ENCODE peak calls at places on chromosome 5, in six cellular contexts. Z, V, H, I, J and S are unnamed samples.

GRCh38 chr5:99032234-99033013 is 103.6 kb upstream of the CHD1 start:
- DNase-seq in V (peak), Z (peak), H (peak), J (peak), I (no peak), S (peak)

GRCh38 chr5:96812851-96813250 is 5.1 kb upstream of the ERAP1 start:
- DNase-seq in I (no peak), H (no peak), Z (no peak), J (no peak), V (no peak), S (no peak)

GRCh38 chr5:117760114-117760513 is 1185.5 kb upstream of the SEMA6A start:
- DNase-seq in Z (no peak), J (no peak), H (no peak), I (no peak), V (peak), S (no peak)

GRCh38 chr5:68771221-68771620 is 322.6 kb upstream of the SLC30A5 start:
- DNase-seq in Z (no peak), H (no peak), V (no peak), I (no peak), J (no peak), S (no peak)

GRCh38 chr5:84383296-84383815 is 1.3 kb downstream of the EDIL3 start:
- DNase-seq in H (no peak), I (no peak), J (no peak), Z (no peak), V (no peak), S (no peak)

GRCh38 chr5:58499231-58499630 is 8.0 kb downstream of the GAPT start:
- DNase-seq in Z (no peak), V (no peak), H (no peak), I (no peak), J (no peak), S (peak)

GRCh38 chr5:73940026-73940425 is 314.0 kb downstream of the ARHGEF28 start:
- DNase-seq in J (no peak), V (peak), H (no peak), I (no peak), Z (no peak), S (no peak)

GRCh38 chr5:67404261-67405100 is 207.9 kb upstream of the CD180 start:
- DNase-seq in I (no peak), J (peak), Z (no peak), H (no peak), V (peak), S (no peak)

GRCh38 chr5:137761020-137761516 is 6.9 kb upstream of the HNRNPA0 start:
- DNase-seq in I (no peak), Z (no peak), V (no peak), J (peak), H (no peak), S (no peak)

GRCh38 chr5:10745133-10745532 is 15.9 kb downstream of the DAP start:
- DNase-seq in I (no peak), J (peak), Z (no peak), V (peak), H (no peak), S (no peak)

GRCh38 chr5:149397530-149397929 is 18.4 kb upstream of the IL17B start:
- DNase-seq in V (peak), I (no peak), J (no peak), Z (no peak), H (no peak), S (no peak)

GRCh38 chr5:54520438-54520846 is 2.9 kb downstream of the SNX18 start:
- DNase-seq in Z (no peak), J (no peak), H (no peak), V (peak), I (no peak), S (no peak)

GRCh38 chr5:81268797-81269196 is 32.6 kb upstream of the ZCCHC9 start:
- DNase-seq in Z (no peak), I (no peak), H (no peak), V (peak), J (peak), S (no peak)

GRCh38 chr5:124239572-124239971 is 506.9 kb downstream of the ZNF608 start:
- DNase-seq in V (no peak), I (no peak), Z (no peak), J (no peak), H (no peak), S (no peak)

GRCh38 chr5:171595801-171596231 is 176.4 kb downstream of the FGF18 start:
- DNase-seq in I (no peak), J (peak), Z (no peak), V (peak), H (no peak), S (no peak)

GRCh38 chr5:125311743-125312142 is 565.3 kb upstream of the ZNF608 start:
- DNase-seq in Z (no peak), H (no peak), J (peak), I (no peak), V (peak), S (no peak)

GRCh38 chr5:111589320-111589719 is 77.0 kb upstream of the STARD4 start:
- DNase-seq in I (no peak), Z (no peak), H (no peak), V (no peak), J (no peak), S (no peak)

GRCh38 chr5:171428168-171428658 is 8.8 kb downstream of the FGF18 start:
- DNase-seq in J (no peak), V (no peak), H (no peak), Z (no peak), I (no peak), S (no peak)

GRCh38 chr5:179820483-179821297 is at the start of gene SQSTM1:
- DNase-seq in H (peak), I (peak), V (peak), J (peak), Z (peak), S (peak)

GRCh38 chr5:97297063-97297715 is 114.1 kb upstream of the RIOK2 start:
- DNase-seq in H (peak), I (no peak), Z (peak), J (peak), V (peak), S (peak)

GRCh38 chr5:96141749-96142148 is 180.1 kb upstream of the ELL2 start:
- DNase-seq in I (no peak), H (no peak), V (no peak), Z (no peak), J (no peak), S (no peak)

GRCh38 chr5:180830253-180831138 is 27.9 kb upstream of the MGAT1 start:
- DNase-seq in H (no peak), V (peak), Z (no peak), J (peak), I (peak), S (peak)

GRCh38 chr5:131545856-131546255 is 89.2 kb downstream of the RAPGEF6 start:
- DNase-seq in I (no peak), Z (no peak), H (no peak), J (no peak), V (peak), S (no peak)

GRCh38 chr5:10524376-10525123 is 39.3 kb upstream of the ANKRD33B start:
- DNase-seq in H (no peak), J (peak), V (peak), Z (no peak), I (no peak), S (no peak)

GRCh38 chr5:26791021-26791420 is 247.4 kb downstream of the CDH9 start:
- DNase-seq in H (no peak), J (no peak), V (no peak), Z (no peak), I (no peak), S (no peak)

GRCh38 chr5:68225188-68225910 is 9.8 kb downstream of the PIK3R1 start:
- DNase-seq in V (peak), Z (no peak), J (peak), I (no peak), H (no peak), S (no peak)

GRCh38 chr5:56677693-56678092 is 137.7 kb upstream of the MAP3K1 start:
- DNase-seq in Z (no peak), H (no peak), J (no peak), V (no peak), I (no peak), S (no peak)

GRCh38 chr5:126527892-126528291 is 67.1 kb downstream of the ALDH7A1 start:
- DNase-seq in H (no peak), J (no peak), I (no peak), V (peak), Z (no peak), S (no peak)

GRCh38 chr5:141872496-141873356 is 5.5 kb downstream of the PCDH1 start:
- DNase-seq in I (no peak), Z (peak), H (no peak), J (no peak), V (no peak), S (no peak)

GRCh38 chr5:156120777-156121176 is 206.2 kb upstream of the SGCD start:
- DNase-seq in V (no peak), H (no peak), Z (no peak), J (peak), I (no peak), S (no peak)

GRCh38 chr5:144219869-144220268 is 49.2 kb downstream of the KCTD16 start:
- DNase-seq in H (no peak), J (no peak), Z (no peak), V (no peak), I (no peak), S (no peak)

GRCh38 chr5:150111121-150111520 is 24.8 kb upstream of the CSF1R start:
- DNase-seq in Z (peak), V (no peak), H (no peak), I (no peak), J (no peak), S (no peak)

GRCh38 chr5:128905225-128906110 is 59.8 kb upstream of the SLC27A6 start:
- DNase-seq in Z (peak), I (peak), V (peak), J (peak), H (peak), S (peak)

GRCh38 chr5:135708481-135708880 is 126.0 kb upstream of the SLC25A48 start:
- DNase-seq in V (no peak), I (no peak), H (no peak), J (no peak), Z (no peak), S (no peak)

GRCh38 chr5:3593771-3594513 is 1.7 kb upstream of the IRX1 start:
- DNase-seq in I (no peak), J (no peak), Z (peak), V (no peak), H (no peak), S (no peak)